ENCODE peak calls at places on chromosomes 12 and 14, in ten cellular contexts. G is tibial artery, L is GM23338, Q is PC-9, V is MG63, M is right lobe of liver, N is left ventricle myocardium inferior, C is spleen, T is mesendoderm, X is upper lobe of right lung. S is an unnamed sample.

GRCh38 chr12:100504820-100505219 is 31.2 kb downstream of the NR1H4 start:
- DNase-seq in T (no peak), Q (no peak), G (no peak), M (peak; percentile 73), C (no peak), L (no peak), X (no peak), V (no peak), N (no peak), S (no peak)

GRCh38 chr12:65822732-65823480 is 1.4 kb upstream of the HMGA2 start:
- DNase-seq in V (peak; percentile 4), N (no peak), L (peak; percentile 89), C (no peak), X (no peak), G (no peak), Q (peak; percentile 17), T (peak; percentile 96), M (no peak), S (peak; percentile 69)

GRCh38 chr12:106903241-106903950 is 52.3 kb upstream of the TMEM263 start:
- DNase-seq in G (peak; percentile 52), C (peak; percentile 84), L (peak; percentile 92), Q (peak; percentile 70), V (peak; percentile 76), X (peak; percentile 92), T (peak; percentile 81), N (peak; percentile 71), M (peak; percentile 77), S (peak; percentile 56)

GRCh38 chr12:71415336-71416231 is 24.0 kb upstream of the LGR5 start:
- DNase-seq in X (no peak), T (peak; percentile 71), N (no peak), L (peak; percentile 86), M (no peak), V (no peak), G (no peak), C (no peak), Q (peak; percentile 14), S (peak; percentile 41)

GRCh38 chr12:100163416-100164152 is 20.9 kb upstream of the BLTP3B start:
- DNase-seq in L (peak; percentile 95), V (peak; percentile 66), X (peak; percentile 90), G (peak; percentile 67), N (peak; percentile 81), M (peak; percentile 82), C (peak; percentile 93), Q (peak; percentile 77), T (peak; percentile 92), S (peak; percentile 9)

GRCh38 chr12:41795066-41795465 is 349.6 kb downstream of the GXYLT1 start:
- DNase-seq in L (no peak), Q (no peak), V (peak; percentile 73), N (no peak), C (no peak), M (no peak), T (no peak), X (no peak), G (no peak), S (no peak)

GRCh38 chr14:52235434-52235833 is 32.1 kb upstream of the PTGDR start:
- DNase-seq in Q (no peak), N (no peak), V (no peak), L (no peak), M (no peak), C (no peak), G (no peak), T (peak; percentile 3), X (no peak), S (no peak)

GRCh38 chr14:71140157-71140556 is 232.9 kb downstream of the PCNX1 start:
- DNase-seq in T (no peak), G (no peak), C (no peak), L (no peak), N (no peak), X (no peak), Q (no peak), V (no peak), M (no peak), S (no peak)

GRCh38 chr12:14849664-14850063 is 6.3 kb upstream of the ART4 start:
- DNase-seq in C (no peak), T (no peak), X (no peak), L (no peak), M (no peak), Q (no peak), G (no peak), V (no peak), N (no peak), S (peak; percentile 65)

GRCh38 chr12:47828967-47829482 is 9.3 kb upstream of the HDAC7 start:
- DNase-seq in L (peak; percentile 76), Q (peak; percentile 92), M (peak; percentile 57), C (peak; percentile 81), T (peak; percentile 84), G (peak; percentile 83), N (peak; percentile 82), V (peak; percentile 63), X (peak; percentile 90), S (no peak)

GRCh38 chr14:104968541-104969401 is 9.4 kb downstream of the AHNAK2 start:
- DNase-seq in V (no peak), T (peak; percentile 66), C (peak; percentile 71), Q (peak; percentile 69), M (no peak), X (no peak), L (no peak), G (peak; percentile 68), N (no peak), S (no peak)

GRCh38 chr12:57631566-57632368 is 1.2 kb downstream of the B4GALNT1 start:
- DNase-seq in T (no peak), Q (no peak), M (no peak), N (no peak), C (no peak), G (no peak), X (no peak), L (peak; percentile 47), V (no peak), S (no peak)
- H3K27me3 ChIP-seq in T (peaks cover 52% of the 10 kb centered on the region), Q (no peaks in the 10 kb centered on the region), M (peaks cover 10% of the 10 kb centered on the region), N (peaks cover 75% of the 10 kb centered on the region), C (peaks cover 92% of the 10 kb centered on the region), G (peaks cover 18% of the 10 kb centered on the region), X (peaks cover 74% of the 10 kb centered on the region), L (peaks cover 96% of the 10 kb centered on the region), V (no peaks in the 10 kb centered on the region), S (peaks cover 15% of the 10 kb centered on the region)

GRCh38 chr12:132847363-132848356 is 19.0 kb upstream of the GOLGA3 start:
- DNase-seq in C (no peak), V (no peak), T (peak; percentile 74), M (no peak), X (no peak), L (peak; percentile 93), N (no peak), G (no peak), Q (no peak), S (no peak)

GRCh38 chr12:132851465-132851864 is 22.8 kb upstream of the GOLGA3 start:
- DNase-seq in V (no peak), T (no peak), X (no peak), L (no peak), G (no peak), Q (no peak), N (no peak), M (no peak), C (no peak), S (no peak)

GRCh38 chr12:132852496-132852895 is 23.8 kb upstream of the GOLGA3 start:
- DNase-seq in L (no peak), C (no peak), X (no peak), V (no peak), M (no peak), G (no peak), T (no peak), N (no peak), Q (no peak), S (no peak)

GRCh38 chr12:132848521-132848920 is 19.9 kb upstream of the GOLGA3 start:
- DNase-seq in C (no peak), V (no peak), X (no peak), M (no peak), Q (no peak), N (no peak), T (no peak), L (no peak), G (no peak), S (no peak)

GRCh38 chr12:132850291-132850690 is 21.6 kb upstream of the GOLGA3 start:
- DNase-seq in Q (no peak), L (no peak), V (no peak), G (no peak), N (no peak), C (no peak), X (no peak), T (no peak), M (no peak), S (no peak)
- H3K36me3 ChIP-seq in Q (no peaks in the 10 kb centered on the region), L (peaks cover 22% of the 10 kb centered on the region), V (peaks cover 10% of the 10 kb centered on the region), G (peaks cover 96% of the 10 kb centered on the region), N (peaks cover 96% of the 10 kb centered on the region), C (peaks cover 86% of the 10 kb centered on the region), X (peaks cover 92% of the 10 kb centered on the region), T (peaks cover 13% of the 10 kb centered on the region), M (peaks cover 70% of the 10 kb centered on the region), S (peaks cover 83% of the 10 kb centered on the region)

GRCh38 chr14:22887260-22887989 is 4.4 kb downstream of the REM2 start:
- DNase-seq in N (no peak), C (no peak), V (peak; percentile 15), Q (peak; percentile 64), G (no peak), L (peak; percentile 95), T (peak; percentile 98), M (no peak), X (no peak), S (peak; percentile 62)

GRCh38 chr14:22887990-22888378 is 5.0 kb downstream of the REM2 start:
- DNase-seq in Q (no peak), X (no peak), N (no peak), L (no peak), T (no peak), M (no peak), C (peak; percentile 91), V (no peak), G (no peak), S (no peak)

GRCh38 chr14:22886500-22887259 is 3.7 kb downstream of the REM2 start:
- DNase-seq in C (peak; percentile 94), N (peak; percentile 71), G (peak; percentile 38), X (peak; percentile 93), M (peak; percentile 47), Q (peak; percentile 66), T (peak; percentile 94), L (peak; percentile 88), V (peak; percentile 47), S (peak; percentile 37)

GRCh38 chr14:22890416-22890815 is 7.4 kb downstream of the REM2 start:
- DNase-seq in G (no peak), N (no peak), L (no peak), C (no peak), T (no peak), V (no peak), X (no peak), M (no peak), Q (no peak), S (no peak)

DNA sequence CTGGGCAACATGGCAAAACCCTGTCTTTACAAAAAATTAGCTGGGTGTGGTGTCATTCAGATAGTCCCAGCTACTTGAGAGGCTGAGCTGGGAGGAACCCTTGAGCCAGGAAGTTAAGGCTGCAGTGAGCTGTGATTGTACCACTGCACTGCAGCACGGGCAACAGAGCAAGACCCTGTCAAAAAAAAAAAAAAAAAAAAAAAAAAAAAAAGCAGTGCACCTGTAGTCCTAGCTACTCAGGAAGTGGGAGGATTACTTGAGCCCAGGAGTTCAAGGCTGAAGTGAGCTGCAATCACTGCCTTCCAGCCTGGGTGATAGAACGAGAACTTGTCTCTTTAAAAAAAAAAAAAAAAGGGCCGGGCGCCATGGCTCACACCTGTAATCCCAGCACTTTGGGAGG is 5.6 kb downstream of the REM2 start:
- DNase-seq in T (no peak), X (no peak), C (no peak), M (no peak), V (no peak), N (no peak), G (no peak), Q (no peak), L (no peak), S (no peak)
- H3K27me3 ChIP-seq in T (no peaks in the 10 kb centered on the region), X (no peaks in the 10 kb centered on the region), C (peaks cover 13% of the 10 kb centered on the region), M (no peaks in the 10 kb centered on the region), V (no peaks in the 10 kb centered on the region), N (peaks cover 14% of the 10 kb centered on the region), G (no peaks in the 10 kb centered on the region), Q (no peaks in the 10 kb centered on the region), L (peaks cover 17% of the 10 kb centered on the region), S (no peaks in the 10 kb centered on the region)

GRCh38 chr12:124347335-124347734 is 52.4 kb downstream of the RFLNA start:
- DNase-seq in Q (no peak), T (no peak), N (no peak), C (no peak), V (no peak), M (no peak), X (no peak), L (no peak), G (no peak), S (no peak)
- H3K36me3 ChIP-seq in Q (peaks cover 21% of the 10 kb centered on the region), T (peaks cover 6% of the 10 kb centered on the region), N (peaks cover 100% of the 10 kb centered on the region), C (peaks cover 97% of the 10 kb centered on the region), V (peaks cover 63% of the 10 kb centered on the region), M (peaks cover 73% of the 10 kb centered on the region), X (peaks cover 98% of the 10 kb centered on the region), L (peaks cover 11% of the 10 kb centered on the region), G (peaks cover 100% of the 10 kb centered on the region), S (peaks cover 99% of the 10 kb centered on the region)